ENCODE peak calls at places on chromosome 9, in eight cellular contexts. One of them, this sample, is unnamed.

GRCh38 chr9:92048924-92049625 is 66.1 kb downstream of the SPTLC1 start:
- DNase-seq in aorta: no peak
- DNase-seq in myocyte: peak; percentile 57
- DNase-seq in effector memory CD8-positive, alpha-beta T cell: no peak
- DNase-seq in stimulated activated CD4-positive, alpha-beta T cell treated with anti-CD3 and anti-CD28 coated beads, Interleukin-2, amount 100 ng/mL, for 48 hours: no peak
- DNase-seq in DMS79: peak; percentile 1
- DNase-seq in lower lobe of right lung: no peak
- DNase-seq in activated T-helper 1 cell treated with Interleukin-2 at 50 U/mL for 16 hours: no peak
- DNase-seq in this sample: no peak

GRCh38 chr9:14535161-14535930 is 157.9 kb downstream of the ZDHHC21 start:
- DNase-seq in aorta: no peak
- DNase-seq in myocyte: no peak
- DNase-seq in effector memory CD8-positive, alpha-beta T cell: no peak
- DNase-seq in stimulated activated CD4-positive, alpha-beta T cell treated with anti-CD3 and anti-CD28 coated beads, Interleukin-2, amount 100 ng/mL, for 48 hours: no peak
- DNase-seq in DMS79: no peak
- DNase-seq in lower lobe of right lung: no peak
- DNase-seq in activated T-helper 1 cell treated with Interleukin-2 at 50 U/mL for 16 hours: no peak
- DNase-seq in this sample: no peak

GRCh38 chr9:131713016-131713415 is 26.9 kb downstream of the RAPGEF1 start:
- DNase-seq in aorta: no peak
- DNase-seq in myocyte: no peak
- DNase-seq in effector memory CD8-positive, alpha-beta T cell: no peak
- DNase-seq in stimulated activated CD4-positive, alpha-beta T cell treated with anti-CD3 and anti-CD28 coated beads, Interleukin-2, amount 100 ng/mL, for 48 hours: no peak
- DNase-seq in DMS79: no peak
- DNase-seq in lower lobe of right lung: no peak
- DNase-seq in activated T-helper 1 cell treated with Interleukin-2 at 50 U/mL for 16 hours: no peak
- DNase-seq in this sample: no peak

GRCh38 chr9:71769175-71770165 is 1.2 kb upstream of the CEMIP2 start:
- DNase-seq in aorta: peak; percentile 95
- DNase-seq in myocyte: peak; percentile 80
- DNase-seq in effector memory CD8-positive, alpha-beta T cell: peak; percentile 62
- DNase-seq in stimulated activated CD4-positive, alpha-beta T cell treated with anti-CD3 and anti-CD28 coated beads, Interleukin-2, amount 100 ng/mL, for 48 hours: peak; percentile 46
- DNase-seq in DMS79: no peak
- DNase-seq in lower lobe of right lung: peak; percentile 91
- DNase-seq in activated T-helper 1 cell treated with Interleukin-2 at 50 U/mL for 16 hours: peak; percentile 58
- DNase-seq in this sample: peak; percentile 77

GRCh38 chr9:71504636-71505035 is 263.7 kb downstream of the CEMIP2 start:
- DNase-seq in aorta: no peak
- DNase-seq in myocyte: no peak
- DNase-seq in effector memory CD8-positive, alpha-beta T cell: no peak
- DNase-seq in stimulated activated CD4-positive, alpha-beta T cell treated with anti-CD3 and anti-CD28 coated beads, Interleukin-2, amount 100 ng/mL, for 48 hours: no peak
- DNase-seq in DMS79: no peak
- DNase-seq in lower lobe of right lung: no peak
- DNase-seq in activated T-helper 1 cell treated with Interleukin-2 at 50 U/mL for 16 hours: no peak
- DNase-seq in this sample: peak; percentile 92

GRCh38 chr9:3124006-3124405 is 280.1 kb upstream of the PUM3 start:
- DNase-seq in aorta: no peak
- DNase-seq in myocyte: no peak
- DNase-seq in effector memory CD8-positive, alpha-beta T cell: no peak
- DNase-seq in stimulated activated CD4-positive, alpha-beta T cell treated with anti-CD3 and anti-CD28 coated beads, Interleukin-2, amount 100 ng/mL, for 48 hours: no peak
- DNase-seq in DMS79: no peak
- DNase-seq in lower lobe of right lung: no peak
- DNase-seq in activated T-helper 1 cell treated with Interleukin-2 at 50 U/mL for 16 hours: no peak
- DNase-seq in this sample: no peak

GRCh38 chr9:82511626-82512025 is 523.1 kb downstream of the SPATA31D1 start:
- DNase-seq in aorta: no peak
- DNase-seq in myocyte: no peak
- DNase-seq in effector memory CD8-positive, alpha-beta T cell: no peak
- DNase-seq in stimulated activated CD4-positive, alpha-beta T cell treated with anti-CD3 and anti-CD28 coated beads, Interleukin-2, amount 100 ng/mL, for 48 hours: no peak
- DNase-seq in DMS79: no peak
- DNase-seq in lower lobe of right lung: no peak
- DNase-seq in activated T-helper 1 cell treated with Interleukin-2 at 50 U/mL for 16 hours: no peak
- DNase-seq in this sample: no peak

GRCh38 chr9:112774006-112774996 is 23.7 kb downstream of the SNX30 start:
- DNase-seq in aorta: no peak
- DNase-seq in myocyte: peak; percentile 37
- DNase-seq in effector memory CD8-positive, alpha-beta T cell: no peak
- DNase-seq in stimulated activated CD4-positive, alpha-beta T cell treated with anti-CD3 and anti-CD28 coated beads, Interleukin-2, amount 100 ng/mL, for 48 hours: no peak
- DNase-seq in DMS79: no peak
- DNase-seq in lower lobe of right lung: no peak
- DNase-seq in activated T-helper 1 cell treated with Interleukin-2 at 50 U/mL for 16 hours: no peak
- DNase-seq in this sample: no peak

GRCh38 chr9:85248514-85249312 is 493.0 kb downstream of the AGTPBP1 start:
- DNase-seq in aorta: no peak
- DNase-seq in myocyte: no peak
- DNase-seq in effector memory CD8-positive, alpha-beta T cell: no peak
- DNase-seq in stimulated activated CD4-positive, alpha-beta T cell treated with anti-CD3 and anti-CD28 coated beads, Interleukin-2, amount 100 ng/mL, for 48 hours: no peak
- DNase-seq in DMS79: no peak
- DNase-seq in lower lobe of right lung: no peak
- DNase-seq in activated T-helper 1 cell treated with Interleukin-2 at 50 U/mL for 16 hours: no peak
- DNase-seq in this sample: peak; percentile 55

GRCh38 chr9:14687042-14687719 is 6.1 kb downstream of the ZDHHC21 start:
- DNase-seq in aorta: peak; percentile 39
- DNase-seq in myocyte: peak; percentile 22
- DNase-seq in effector memory CD8-positive, alpha-beta T cell: no peak
- DNase-seq in stimulated activated CD4-positive, alpha-beta T cell treated with anti-CD3 and anti-CD28 coated beads, Interleukin-2, amount 100 ng/mL, for 48 hours: no peak
- DNase-seq in DMS79: no peak
- DNase-seq in lower lobe of right lung: no peak
- DNase-seq in activated T-helper 1 cell treated with Interleukin-2 at 50 U/mL for 16 hours: no peak
- DNase-seq in this sample: peak; percentile 58

This sample was measured in mammary epithelial cell.